ENCODE peak calls at places on chromosome 6, in seven cellular contexts. S is AG08396, A is Calu3, X is H54, Q is foreskin fibroblast, R is A673, Y is activated T-helper 1 cell treated with Interleukin-2 at 50 U/mL for 16 hours. F is an unnamed sample.

GRCh38 chr6:56772737-56773184 is 130.1 kb upstream of the DST start:
- DNase-seq in R (no peak), A (peak), Y (no peak), S (peak), Q (peak), X (peak), F (no peak)

GRCh38 chr6:32081168-32081624 is 27.9 kb downstream of the TNXB start:
- DNase-seq in R (peak), Q (peak), Y (no peak), X (peak), A (no peak), S (peak), F (no peak)

GRCh38 chr6:47288245-47289090 is 21.2 kb downstream of the TNFRSF21 start:
- DNase-seq in R (peak), Q (no peak), A (no peak), S (no peak), Y (no peak), X (no peak), F (no peak)

GRCh38 chr6:136534268-136534667 is 16.0 kb downstream of the MAP7 start:
- DNase-seq in X (no peak), Q (no peak), S (no peak), A (no peak), Y (no peak), R (no peak), F (no peak)

GRCh38 chr6:170185175-170185970 is 105.5 kb downstream of the DLL1 start:
- DNase-seq in A (no peak), Q (no peak), Y (no peak), S (no peak), R (no peak), X (no peak), F (no peak)

GRCh38 chr6:142945446-142946180 is 637 bp upstream of the HIVEP2 start:
- DNase-seq in A (peak), Q (no peak), R (peak), Y (peak), S (peak), X (peak), F (peak)

GRCh38 chr6:40735126-40735920 is 148.2 kb upstream of the LRFN2 start:
- DNase-seq in Y (no peak), Q (no peak), X (no peak), A (no peak), R (no peak), S (no peak), F (no peak)

GRCh38 chr6:26214826-26215199 is 127.6 kb downstream of the HFE start:
- DNase-seq in Q (no peak), A (no peak), X (no peak), Y (no peak), S (no peak), R (no peak), F (no peak)

F was measured in NCI-H1048.